ENCODE peak calls at places on chromosome 19, in five cellular contexts. W, H, J, D and M are unnamed samples.

GRCh38 chr19:18737337-18737953 is 53.7 kb downstream of the COMP start:
- DNase-seq in W (no peak), H (peak; percentile 15), J (no peak), D (peak; percentile 15), M (no peak)

GRCh38 chr19:29372461-29372860 is 153.3 kb upstream of the VSTM2B start:
- DNase-seq in W (no peak), J (no peak), D (peak; percentile 12), H (no peak), M (peak; percentile 49)

GRCh38 chr19:18915639-18916038 is 3.5 kb downstream of the COPE start:
- DNase-seq in H (peak; percentile 30), J (no peak), D (peak; percentile 71), W (no peak), M (peak; percentile 75)

GRCh38 chr19:21569497-21569870 is 64.1 kb downstream of the ZNF429 start:
- DNase-seq in J (no peak), W (no peak), H (no peak), D (no peak), M (no peak)

GRCh38 chr19:4929186-4929585 is 19.9 kb downstream of the UHRF1 start:
- DNase-seq in W (no peak), D (no peak), H (no peak), J (no peak), M (no peak)

GRCh38 chr19:43425567-43426392 is 11.1 kb downstream of the TEX101 start:
- DNase-seq in H (peak; percentile 18), D (no peak), W (no peak), J (no peak), M (peak; percentile 46)

GRCh38 chr19:56958428-56958827 is 117.9 kb upstream of the PEG3 start:
- DNase-seq in J (no peak), D (no peak), H (no peak), W (no peak), M (peak; percentile 6)

GRCh38 chr19:16886305-16886880 is 2.4 kb upstream of the F2RL3 start:
- DNase-seq in J (no peak), D (no peak), H (peak; percentile 46), W (no peak), M (no peak)

GRCh38 chr19:10286803-10287737 is at the start of gene ICAM4:
- DNase-seq in W (no peak), D (peak; percentile 76), H (peak; percentile 29), J (no peak), M (peak; percentile 68)

GRCh38 chr19:18605546-18606280 is 886 bp downstream of the CRLF1 start:
- DNase-seq in J (no peak), W (no peak), H (no peak), D (no peak), M (no peak)

DNA sequence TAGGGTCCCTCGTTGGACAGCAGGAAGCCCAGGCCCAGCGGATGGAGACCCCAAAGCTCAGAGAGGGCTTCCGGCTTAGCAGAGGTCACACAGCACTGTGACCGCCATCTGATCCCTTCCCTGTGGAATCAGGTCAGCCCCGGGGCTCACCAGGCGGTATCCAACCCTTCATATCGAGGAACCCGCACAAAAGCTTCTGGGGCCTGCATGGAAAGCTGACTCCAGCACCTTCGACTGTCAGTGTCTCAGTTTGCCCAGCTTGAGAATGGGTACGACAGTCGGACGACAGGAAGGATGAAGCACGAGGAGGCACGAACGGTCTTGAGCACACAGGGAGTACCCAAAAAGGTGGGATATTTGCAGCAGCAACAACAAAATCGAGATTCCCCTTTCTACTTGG is 2.6 kb downstream of the TLE5 start:
- DNase-seq in H (no peak), D (no peak), W (no peak), J (no peak), M (no peak)
- H3K18ac ChIP-seq in H (no peak overlapping the region), D (no peak overlapping the region), W (peak overlapping the region; percentile 9), J (no peak overlapping the region), M (no peak overlapping the region)

GRCh38 chr19:49589391-49589790 is 1.6 kb upstream of the PRR12 start:
- DNase-seq in H (no peak), J (no peak), W (no peak), D (no peak), M (no peak)
- H3K4me2 ChIP-seq in H (no peak overlapping the region), J (peak overlapping the region; percentile 93), W (no peak overlapping the region), D (no peak overlapping the region), M (peak overlapping the region; percentile 3)

GRCh38 chr19:35040826-35041547 is 534 bp upstream of the HPN start:
- DNase-seq in J (no peak), D (peak; percentile 87), W (no peak), H (no peak), M (peak; percentile 81)
- H3K18ac ChIP-seq in J (peak overlapping the region; percentile 72), D (peak overlapping the region; percentile 48), W (peak overlapping the region; percentile 73), H (no peak overlapping the region), M (peak overlapping the region; percentile 6)

GRCh38 chr19:7337380-7338194 is 11.2 kb upstream of the ARHGEF18 start:
- DNase-seq in W (no peak), D (no peak), J (no peak), H (no peak), M (no peak)
- H3K4me2 ChIP-seq in W (no peak overlapping the region), D (no peak overlapping the region), J (no peak overlapping the region), H (no peak overlapping the region), M (no peak overlapping the region)

GRCh38 chr19:46840157-46840942 is 10.3 kb downstream of the AP2S1 start:
- DNase-seq in H (peak; percentile 70), D (peak; percentile 78), W (peak; percentile 71), J (no peak), M (peak; percentile 91)
- H3K18ac ChIP-seq in H (peak overlapping the region; percentile 25), D (no peak overlapping the region), W (no peak overlapping the region), J (no peak overlapping the region), M (no peak overlapping the region)